ENCODE peak calls at places on chromosomes 3 and 15, in six cellular contexts. Z is GM23248, K is neural progenitor cell, N is SK-N-SH, I is HCT116, F is MM.1S. U is an unnamed sample.

GRCh38 chr3:73026111-73026510 is 29.5 kb downstream of the PPP4R2 start:
- DNase-seq in F (no peak), Z (no peak), K (no peak), I (no peak), N (no peak), U (no peak)

GRCh38 chr3:110932515-110933095 is 139.0 kb upstream of the NECTIN3 start:
- DNase-seq in I (no peak), K (no peak), F (no peak), N (no peak), Z (peak), U (no peak)

GRCh38 chr3:102205647-102206046 is 229.2 kb upstream of the ZPLD1 start:
- DNase-seq in K (no peak), F (no peak), I (no peak), Z (no peak), N (no peak), U (no peak)

GRCh38 chr3:188720636-188721035 is 451.1 kb upstream of the TPRG1 start:
- DNase-seq in Z (peak), N (no peak), I (no peak), F (no peak), K (no peak), U (peak)

GRCh38 chr3:52231502-52232278 is 6.2 kb upstream of the TLR9 start:
- DNase-seq in N (peak), F (peak), I (no peak), K (peak), Z (peak), U (peak)

GRCh38 chr15:101242160-101242998 is 9.5 kb downstream of the CHSY1 start:
- DNase-seq in I (no peak), N (no peak), K (no peak), F (peak), Z (peak), U (no peak)

GRCh38 chr3:134260984-134261383 is 10.3 kb upstream of the RYK start:
- DNase-seq in F (peak), Z (no peak), I (no peak), N (no peak), K (no peak), U (no peak)

GRCh38 chr3:72860846-72861245 is 12.6 kb upstream of the SHQ1 start:
- DNase-seq in F (no peak), I (no peak), Z (no peak), K (no peak), N (no peak), U (no peak)

GRCh38 chr3:136883967-136884720 is 22.1 kb downstream of the NCK1 start:
- DNase-seq in Z (no peak), F (peak), N (no peak), K (no peak), I (no peak), U (no peak)

GRCh38 chr3:188266581-188267274 is 112.8 kb downstream of the LPP start:
- DNase-seq in F (no peak), Z (peak), N (no peak), K (no peak), I (no peak), U (peak)

GRCh38 chr3:20865811-20866210 is 679.8 kb upstream of the SGO1 start:
- DNase-seq in K (no peak), I (no peak), Z (no peak), N (no peak), F (no peak), U (no peak)

GRCh38 chr3:48068886-48069285 is 52.7 kb upstream of the MAP4 start:
- DNase-seq in I (no peak), K (no peak), Z (no peak), N (no peak), F (no peak), U (no peak)

GRCh38 chr3:1346386-1346785 is 253.6 kb downstream of the CNTN6 start:
- DNase-seq in N (no peak), F (no peak), Z (no peak), I (no peak), K (no peak), U (no peak)

GRCh38 chr3:126361211-126361610 is 4.0 kb upstream of the KLF15 start:
- DNase-seq in F (no peak), Z (no peak), N (no peak), I (no peak), K (no peak), U (no peak)

GRCh38 chr3:100316656-100317069 is 17.9 kb upstream of the NIT2 start:
- DNase-seq in N (peak), F (peak), Z (peak), K (peak), I (peak), U (peak)

GRCh38 chr3:127734754-127735473 is 62.2 kb downstream of the ABTB1 start:
- DNase-seq in N (no peak), K (no peak), I (no peak), F (peak), Z (peak), U (peak)

GRCh38 chr3:119819806-119820205 is 37.9 kb downstream of the NR1I2 start:
- DNase-seq in F (no peak), K (no peak), Z (peak), N (no peak), I (no peak), U (peak)

GRCh38 chr15:34588046-34588674 is 4.7 kb upstream of the GOLGA8B start:
- DNase-seq in N (peak), Z (peak), I (peak), K (peak), F (peak), U (peak)

GRCh38 chr15:32641517-32642059 is at the start of gene SCG5:
- DNase-seq in Z (no peak), I (no peak), F (no peak), K (peak), N (peak), U (no peak)

GRCh38 chr3:10942806-10943205 is 49.7 kb upstream of the SLC6A1 start:
- DNase-seq in F (no peak), I (no peak), Z (no peak), N (no peak), K (no peak), U (no peak)

GRCh38 chr3:112097378-112097777 is 11.2 kb downstream of the C3orf52 start:
- DNase-seq in F (no peak), Z (peak), K (no peak), I (peak), N (no peak), U (peak)

DNA sequence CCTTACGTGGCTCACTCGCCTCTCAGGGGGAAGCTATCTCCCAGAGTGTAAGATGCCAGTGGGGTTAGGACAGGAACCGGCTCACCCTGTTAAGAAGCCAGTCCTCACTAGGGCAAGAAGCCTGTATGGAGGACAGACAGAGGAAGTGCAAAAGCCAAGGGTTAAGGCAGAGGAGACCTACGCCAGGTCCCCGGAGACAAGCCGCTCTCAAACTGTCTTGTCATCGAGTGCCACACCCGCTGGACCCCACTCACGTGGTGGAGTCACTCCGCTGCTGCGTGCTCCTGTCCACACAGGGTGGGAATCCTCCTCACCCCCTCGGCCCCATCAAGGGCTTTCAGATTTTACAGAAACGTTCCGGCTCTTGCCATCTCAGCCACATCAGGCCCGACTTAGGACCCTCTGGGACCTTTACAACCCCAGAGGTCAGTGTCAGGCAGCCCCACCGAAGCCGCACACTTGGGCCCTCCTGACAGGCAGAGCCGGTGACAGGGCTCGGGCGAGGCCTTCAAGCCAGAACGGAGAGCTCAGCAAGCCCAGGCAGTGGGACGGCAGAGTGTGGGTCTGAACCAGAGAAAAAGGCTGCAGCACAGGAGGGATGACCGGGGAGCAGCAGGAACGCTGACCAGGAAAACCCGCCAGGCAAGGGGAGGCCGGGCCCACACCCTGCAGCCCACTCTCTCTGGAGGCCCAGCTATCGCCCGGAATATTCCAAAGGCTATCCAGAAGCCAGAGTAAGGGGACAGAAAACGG is 61.7 kb downstream of the XXYLT1 start:
- DNase-seq in K (no peak), N (peak), I (no peak), Z (peak), F (no peak), U (no peak)
- TF ChIP-seq EZH2phosphoT487 in K (no peak), N (no peak), I (no peak), Z (no peak), F (no peak), U (no peak)

DNA sequence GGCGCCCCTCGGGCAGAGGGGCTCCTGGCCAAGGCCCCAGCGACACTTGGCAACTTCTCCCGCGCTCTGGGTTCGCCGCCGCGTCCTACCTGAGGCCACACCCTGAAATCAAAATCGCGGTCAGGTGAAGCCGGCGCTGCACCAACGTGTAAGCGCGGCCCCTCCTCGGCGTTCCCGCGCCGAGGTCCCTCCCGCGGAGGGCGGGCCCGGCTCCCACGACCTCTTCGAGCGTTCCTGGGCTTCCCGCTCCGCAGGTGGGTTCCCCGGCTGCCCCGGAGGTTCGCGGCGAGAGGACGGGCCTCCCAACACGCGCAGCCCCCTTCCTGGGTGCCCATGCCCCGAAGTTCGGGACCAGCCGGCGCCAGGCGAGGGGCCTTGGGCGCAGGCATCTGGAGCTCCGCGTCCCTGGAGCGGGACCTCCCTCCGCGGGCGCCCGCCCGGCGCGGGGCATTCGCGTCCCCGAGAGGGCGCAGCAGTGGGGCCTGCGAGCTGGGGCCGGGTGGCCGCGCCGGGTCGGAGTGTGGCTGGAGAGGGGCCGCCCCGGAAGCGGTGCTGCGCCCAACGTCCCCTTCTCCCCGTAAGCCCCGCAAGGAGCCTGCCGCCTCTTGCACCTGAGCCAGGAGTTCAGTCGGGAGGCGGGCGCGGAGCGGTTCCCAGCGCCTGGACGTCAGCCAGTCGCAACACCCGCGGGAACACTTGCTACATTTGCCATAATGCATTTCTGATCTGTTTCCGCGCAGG is 13.7 kb downstream of the PAK6 start:
- DNase-seq in I (peak), K (peak), F (peak), N (peak), Z (peak), U (peak)
- H3K9ac ChIP-seq in I (peak), K (no peak), F (peak), N (no peak), Z (no peak), U (peak)

DNA sequence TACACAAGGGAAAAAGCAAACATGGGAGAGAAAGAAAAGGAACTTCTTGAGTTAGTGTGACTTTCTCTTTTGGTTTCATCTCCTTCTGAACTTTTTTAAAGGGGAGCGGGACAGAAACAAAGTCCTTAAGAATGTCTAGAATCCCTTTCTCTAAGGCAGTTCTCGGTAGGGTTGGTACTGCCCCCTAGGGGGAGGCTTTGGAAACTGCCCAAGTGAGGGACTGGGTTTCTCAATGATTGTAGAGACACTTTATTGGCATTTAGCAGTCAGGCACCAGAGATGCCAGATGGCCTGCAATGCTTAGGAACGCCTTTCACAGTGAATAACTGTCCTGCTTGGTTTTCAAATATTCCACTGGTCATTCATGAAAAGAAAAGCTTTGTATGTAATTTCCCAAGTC is 172.6 kb downstream of the WDR72 start:
- DNase-seq in F (peak), I (peak), N (peak), K (peak), Z (no peak), U (peak)
- TF ChIP-seq EZH2phosphoT487 in F (no peak), I (no peak), N (no peak), K (no peak), Z (no peak), U (no peak)

GRCh38 chr3:71206305-71206704 is 377.2 kb downstream of the FOXP1 start:
- DNase-seq in K (no peak), F (no peak), I (no peak), Z (no peak), N (no peak), U (peak)

GRCh38 chr3:71207632-71208031 is 375.9 kb downstream of the FOXP1 start:
- DNase-seq in K (no peak), Z (no peak), I (no peak), N (no peak), F (no peak), U (no peak)

GRCh38 chr3:71206821-71207220 is 376.7 kb downstream of the FOXP1 start:
- DNase-seq in K (no peak), F (no peak), I (no peak), N (no peak), Z (no peak), U (no peak)

GRCh38 chr3:71210257-71211002 is 373.1 kb downstream of the FOXP1 start:
- DNase-seq in F (no peak), N (no peak), Z (peak), K (no peak), I (no peak), U (no peak)

GRCh38 chr3:71208273-71209095 is 375.0 kb downstream of the FOXP1 start:
- DNase-seq in F (no peak), Z (no peak), I (no peak), K (no peak), N (no peak), U (peak)
- H3K9ac ChIP-seq in F (no peak), Z (no peak), I (no peak), K (no peak), N (no peak), U (peak)